ENCODE peak calls at places on chromosomes 5 and 9, in four cellular contexts. C is activated naive CD4-positive, alpha-beta T cell treated with Interleukin-2 at 50 U/mL for 16 hours; I is lung; E is cardiac muscle cell. Z is an unnamed sample.

GRCh38 chr9:5375790-5376477 is 36.3 kb upstream of the RLN1 start:
- DNase-seq in C (no peak), I (no peak), E (no peak), Z (no peak)

GRCh38 chr5:96157841-96158291 is 196.2 kb upstream of the ELL2 start:
- DNase-seq in C (no peak), I (no peak), E (no peak), Z (no peak)

GRCh38 chr5:133316346-133317343 is 264.8 kb downstream of the HSPA4 start:
- DNase-seq in C (no peak), I (no peak), E (no peak), Z (no peak)

GRCh38 chr5:54719384-54720306 is 202.1 kb downstream of the SNX18 start:
- DNase-seq in C (no peak), I (no peak), E (peak), Z (peak)

GRCh38 chr5:180137401-180138213 is 66.0 kb upstream of the RNF130 start:
- DNase-seq in C (no peak), I (no peak), E (no peak), Z (no peak)

GRCh38 chr9:93968451-93969327 is 13.5 kb upstream of the BARX1 start:
- DNase-seq in C (no peak), I (no peak), E (no peak), Z (no peak)

GRCh38 chr9:106534800-106535199 is 328.2 kb upstream of the ZNF462 start:
- DNase-seq in C (no peak), I (no peak), E (no peak), Z (no peak)

GRCh38 chr9:97045300-97045699 is 6.4 kb upstream of the CTSV start:
- DNase-seq in C (no peak), I (no peak), E (no peak), Z (no peak)

GRCh38 chr5:81371354-81371876 is 22.5 kb downstream of the ACOT12 start:
- DNase-seq in C (no peak), I (no peak), E (no peak), Z (no peak)

Z was measured in smooth muscle cell of the brain vasculature.